ENCODE peak calls at places on chromosomes 13 and 19, in nine cellular contexts. D is H9, F is IMR-90, N is neural progenitor cell, J is mesendoderm, G is fibroblast of lung, Z is neuronal stem cell, U is GM23248, I is endothelial cell of umbilical vein. C is an unnamed sample.

GRCh38 chr19:8209111-8209964 is at the start of gene CERS4:
- DNase-seq in Z (peak; percentile 82), G (peak; percentile 44), I (no peak), F (peak; percentile 20), U (peak; percentile 32), J (peak; percentile 95), N (peak; percentile 97), D (peak; percentile 96), C (peak; percentile 52)

GRCh38 chr13:79245937-79246574 is 160.0 kb downstream of the RBM26 start:
- DNase-seq in I (no peak), Z (no peak), U (no peak), N (no peak), J (peak; percentile 60), D (no peak), G (no peak), F (no peak), C (no peak)

GRCh38 chr19:19417618-19418270 is 12.3 kb downstream of the GATAD2A start:
- DNase-seq in U (no peak), N (no peak), I (no peak), Z (no peak), D (no peak), F (no peak), G (no peak), J (no peak), C (no peak)

GRCh38 chr19:22708983-22709382 is 74.9 kb downstream of the ZNF492 start:
- DNase-seq in F (no peak), D (no peak), J (no peak), I (no peak), Z (no peak), G (no peak), N (no peak), U (no peak), C (no peak)

GRCh38 chr13:24148414-24149305 is 11.9 kb upstream of the SPATA13 start:
- DNase-seq in F (peak; percentile 99), Z (no peak), N (no peak), U (peak; percentile 98), J (peak; percentile 99), G (peak; percentile 97), D (peak; percentile 83), I (peak; percentile 94), C (peak; percentile 98)

GRCh38 chr19:10686661-10687517 is 14.3 kb upstream of the QTRT1 start:
- DNase-seq in G (peak; percentile 30), N (no peak), Z (no peak), D (no peak), F (peak; percentile 28), U (peak; percentile 74), I (no peak), J (no peak), C (peak; percentile 21)

GRCh38 chr19:1001538-1002166 is 1.4 kb downstream of the GRIN3B start:
- DNase-seq in U (peak; percentile 58), N (peak; percentile 79), F (no peak), Z (peak; percentile 65), D (peak; percentile 74), J (peak; percentile 55), G (no peak), I (peak; percentile 37), C (peak; percentile 41)

GRCh38 chr13:87887459-87888123 is 216.4 kb downstream of the SLITRK5 start:
- DNase-seq in Z (no peak), N (peak; percentile 15), I (no peak), G (no peak), D (no peak), F (no peak), J (no peak), U (no peak), C (no peak)

GRCh38 chr13:113116206-113116800 is 6.3 kb upstream of the F10 start:
- DNase-seq in N (no peak), J (no peak), D (no peak), U (no peak), I (no peak), Z (no peak), F (no peak), G (no peak), C (no peak)

GRCh38 chr19:13849991-13850909 is 26.7 kb upstream of the NANOS3 start:
- DNase-seq in G (peak; percentile 78), N (peak; percentile 87), I (peak; percentile 82), F (peak; percentile 71), Z (no peak), J (peak; percentile 88), U (peak; percentile 89), D (peak; percentile 81), C (peak; percentile 89)

GRCh38 chr13:95624020-95624419 is 20.5 kb downstream of the DZIP1 start:
- DNase-seq in I (peak; percentile 50), D (peak; percentile 36), N (peak; percentile 70), Z (peak; percentile 51), G (peak; percentile 72), J (peak; percentile 82), U (peak; percentile 73), F (peak; percentile 64), C (peak; percentile 58)

GRCh38 chr19:28867978-28868377 is 345.0 kb downstream of the UQCRFS1 start:
- DNase-seq in D (no peak), J (no peak), I (no peak), G (no peak), Z (no peak), F (no peak), N (no peak), U (no peak), C (no peak)

GRCh38 chr13:46622013-46622917 is 69.3 kb downstream of the LRCH1 start:
- DNase-seq in U (no peak), F (no peak), J (no peak), G (no peak), Z (no peak), I (no peak), N (no peak), D (no peak), C (no peak)

GRCh38 chr13:80778302-80778701 is 437.4 kb upstream of the SPRY2 start:
- DNase-seq in G (no peak), D (no peak), F (no peak), N (no peak), J (no peak), I (no peak), Z (no peak), U (no peak), C (no peak)

GRCh38 chr13:109722068-109722467 is 64.3 kb downstream of the IRS2 start:
- DNase-seq in N (no peak), I (no peak), G (no peak), U (no peak), D (no peak), Z (no peak), J (no peak), F (no peak), C (no peak)

DNA sequence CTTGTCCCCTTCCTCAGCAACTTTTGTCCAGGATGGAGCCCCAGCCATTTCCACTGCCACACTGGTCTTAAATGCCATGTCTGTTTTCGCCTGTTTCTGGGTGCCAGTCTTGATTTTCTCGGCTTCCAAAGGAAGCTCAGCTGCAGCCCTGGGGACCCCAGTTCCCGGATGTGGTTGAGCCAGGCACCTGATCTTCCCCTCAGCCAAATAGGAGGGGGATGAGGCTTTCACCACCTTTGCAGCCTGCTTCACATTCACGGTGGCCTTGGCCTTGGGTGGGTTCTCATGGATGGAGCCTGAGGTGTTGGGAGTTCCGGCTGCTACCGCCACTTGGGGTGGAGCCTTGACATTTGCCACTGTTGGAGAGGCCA is 8.7 kb downstream of the IQCN start:
- DNase-seq in U (no peak), D (no peak), F (no peak), J (no peak), Z (no peak), N (no peak), I (no peak), G (no peak), C (no peak)
- H3K9ac ChIP-seq in U (no peak overlapping the region), D (no peak overlapping the region), F (no peak overlapping the region), J (no peak overlapping the region), Z (no peak overlapping the region), N (no peak overlapping the region), I (no peak overlapping the region), G (peak overlapping the region; percentile 7), C (no peak overlapping the region)

GRCh38 chr19:40366697-40367561 is 18.4 kb downstream of the PLD3 start:
- DNase-seq in U (no peak), F (peak; percentile 24), J (peak; percentile 90), Z (peak; percentile 58), I (no peak), N (peak; percentile 72), G (peak; percentile 22), D (peak; percentile 77), C (no peak)
- H3K4me2 ChIP-seq in U (no peak overlapping the region), F (peak overlapping the region; percentile 94), J (peak overlapping the region; percentile 93), Z (peak overlapping the region; percentile 83), I (no peak overlapping the region), N (peak overlapping the region; percentile 90), G (no peak overlapping the region), D (peak overlapping the region; percentile 71), C (no peak overlapping the region)

GRCh38 chr19:48248081-48248833 is 7.5 kb downstream of the CARD8 start:
- DNase-seq in F (no peak), G (no peak), U (no peak), I (no peak), Z (no peak), D (no peak), J (no peak), N (no peak), C (no peak)

GRCh38 chr19:48249502-48250014 is 6.2 kb downstream of the CARD8 start:
- DNase-seq in N (no peak), G (no peak), F (no peak), I (peak; percentile 97), D (no peak), J (no peak), Z (no peak), U (no peak), C (no peak)

GRCh38 chr19:48247212-48247611 is 8.5 kb downstream of the CARD8 start:
- DNase-seq in F (no peak), G (no peak), J (no peak), I (no peak), Z (no peak), U (no peak), N (no peak), D (no peak), C (no peak)

GRCh38 chr19:48252625-48253024 is 3.1 kb downstream of the CARD8 start:
- DNase-seq in D (no peak), I (no peak), N (no peak), F (no peak), J (no peak), Z (no peak), U (no peak), G (no peak), C (no peak)

DNA sequence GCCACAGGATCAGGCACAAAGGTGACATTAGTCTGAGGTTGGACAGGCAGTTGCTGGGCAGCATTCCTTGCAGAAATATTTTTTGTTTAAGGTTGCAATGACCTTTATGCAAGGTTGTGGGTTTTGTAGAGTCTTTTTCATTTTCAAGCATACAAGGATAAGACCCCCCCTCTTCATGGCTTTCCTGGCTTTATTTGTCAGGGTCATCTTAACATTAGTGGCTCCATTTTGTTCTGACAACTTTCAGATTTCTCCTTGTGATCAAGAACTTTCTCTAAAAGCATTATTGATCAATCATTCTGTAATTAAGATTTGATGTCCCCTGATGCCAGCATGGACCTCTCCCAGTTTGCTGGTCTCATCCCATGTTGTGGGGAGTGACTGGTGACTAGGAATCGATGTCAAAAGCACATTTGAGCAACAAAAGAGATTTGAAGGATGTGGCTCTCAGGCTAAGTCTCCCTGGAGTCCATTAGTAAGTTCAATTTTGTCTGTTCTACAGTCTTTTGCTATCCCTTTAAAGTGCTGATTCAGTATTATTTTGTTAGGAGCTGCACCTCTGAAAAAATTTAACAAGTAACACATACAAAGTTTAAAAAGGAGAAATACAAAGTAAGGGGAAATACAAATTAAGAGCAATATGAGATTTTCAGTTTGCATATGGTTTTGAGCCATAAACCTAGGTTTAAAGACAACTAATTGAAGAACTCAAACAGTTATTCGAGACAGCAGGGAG is 5.3 kb downstream of the CARD8 start:
- DNase-seq in I (no peak), J (no peak), F (no peak), U (no peak), Z (no peak), N (no peak), G (no peak), D (no peak), C (no peak)
- H3K4me1 ChIP-seq in I (peaks cover 62% of the 10 kb centered on the region), J (no peaks in the 10 kb centered on the region), F (no peaks in the 10 kb centered on the region), U (no peaks in the 10 kb centered on the region), Z (peaks cover 2% of the 10 kb centered on the region), N (peaks cover 7% of the 10 kb centered on the region), G (no peaks in the 10 kb centered on the region), D (no peaks in the 10 kb centered on the region), C (peaks cover 12% of the 10 kb centered on the region)

GRCh38 chr19:33621811-33622504 is at the start of gene CHST8:
- DNase-seq in I (peak; percentile 11), F (no peak), Z (peak; percentile 73), N (peak; percentile 92), G (no peak), J (peak; percentile 74), D (peak; percentile 82), U (peak; percentile 69), C (no peak)
- H3K9ac ChIP-seq in I (no peak within 1 kb of the TSS), F (no peak within 1 kb of the TSS), Z (peak within 1 kb of the TSS; percentile 81), N (no peak within 1 kb of the TSS), G (no peak within 1 kb of the TSS), J (peak within 1 kb of the TSS; percentile 65), D (peak within 1 kb of the TSS; percentile 39), U (no peak within 1 kb of the TSS), C (no peak within 1 kb of the TSS)

C was measured in PC-3.